ENCODE peak calls at places on chromosomes 5 and 9, in six cellular contexts. T is osteocyte, E is AG10803, B is A549, A is GM03348, L is COR-L47. I is an unnamed sample.

GRCh38 chr5:73299017-73299630 is 126.1 kb downstream of the TMEM174 start:
- DNase-seq in T (no peak), E (no peak), B (no peak), A (peak; percentile 73), L (no peak), I (no peak)

GRCh38 chr9:132192728-132193127 is 30.9 kb downstream of the NTNG2 start:
- DNase-seq in T (no peak), E (no peak), B (no peak), A (no peak), L (no peak), I (no peak)

GRCh38 chr5:647727-648126 is 35.6 kb downstream of the CEP72 start:
- DNase-seq in T (no peak), E (no peak), B (no peak), A (no peak), L (no peak), I (no peak)

GRCh38 chr5:107232793-107233192 is 437.9 kb downstream of the EFNA5 start:
- DNase-seq in T (no peak), E (no peak), B (no peak), A (no peak), L (no peak), I (no peak)

GRCh38 chr5:38135486-38136031 is 122.8 kb upstream of the EGFLAM start:
- DNase-seq in T (no peak), E (no peak), B (no peak), A (no peak), L (no peak), I (no peak)

GRCh38 chr9:133137451-133138231 is 16.6 kb upstream of the RALGDS start:
- DNase-seq in T (no peak), E (no peak), B (no peak), A (no peak), L (no peak), I (no peak)

GRCh38 chr9:115133649-115134048 is 15.7 kb upstream of the TNC start:
- DNase-seq in T (no peak), E (peak; percentile 97), B (no peak), A (peak; percentile 74), L (no peak), I (no peak)

GRCh38 chr5:158942217-158942616 is 157.5 kb downstream of the EBF1 start:
- DNase-seq in T (no peak), E (no peak), B (no peak), A (no peak), L (no peak), I (no peak)

GRCh38 chr5:97044057-97044456 is 98.4 kb downstream of the LIX1 start:
- DNase-seq in T (no peak), E (no peak), B (no peak), A (peak; percentile 13), L (no peak), I (no peak)

GRCh38 chr5:4868140-4868735 is 271.9 kb upstream of the ADAMTS16 start:
- DNase-seq in T (no peak), E (peak; percentile 29), B (peak; percentile 76), A (peak; percentile 85), L (no peak), I (peak; percentile 42)

GRCh38 chr5:96572864-96573512 is 89.2 kb upstream of the CAST start:
- DNase-seq in T (no peak), E (peak; percentile 89), B (peak; percentile 55), A (peak; percentile 78), L (no peak), I (peak; percentile 5)

GRCh38 chr5:137629646-137630045 is 106.2 kb downstream of the KLHL3 start:
- DNase-seq in T (no peak), E (peak; percentile 54), B (peak; percentile 77), A (peak; percentile 81), L (peak; percentile 31), I (peak; percentile 11)

GRCh38 chr5:73182282-73182681 is 9.3 kb downstream of the TMEM174 start:
- DNase-seq in T (no peak), E (no peak), B (no peak), A (no peak), L (no peak), I (no peak)

GRCh38 chr9:2601785-2602378 is 19.7 kb upstream of the VLDLR start:
- DNase-seq in T (no peak), E (no peak), B (no peak), A (no peak), L (no peak), I (no peak)

GRCh38 chr5:132498152-132498551 is 7.6 kb upstream of the IRF1 start:
- DNase-seq in T (peak; percentile 69), E (peak; percentile 80), B (peak; percentile 76), A (peak; percentile 73), L (no peak), I (peak; percentile 48)

GRCh38 chr9:91071185-91071990 is 269.8 kb downstream of the SYK start:
- DNase-seq in T (no peak), E (peak; percentile 95), B (no peak), A (peak; percentile 73), L (no peak), I (peak; percentile 94)

GRCh38 chr5:146076028-146076427 is 29.3 kb downstream of the PLAC8L1 start:
- DNase-seq in T (no peak), E (no peak), B (no peak), A (no peak), L (no peak), I (peak; percentile 46)

GRCh38 chr5:91441082-91441481 is 58.0 kb upstream of the ARRDC3 start:
- DNase-seq in T (no peak), E (no peak), B (no peak), A (no peak), L (no peak), I (no peak)

GRCh38 chr9:95148121-95148520 is 169.4 kb downstream of the FANCC start:
- DNase-seq in T (no peak), E (no peak), B (no peak), A (no peak), L (no peak), I (no peak)

GRCh38 chr9:98361645-98362044 is 106.2 kb upstream of the TBC1D2 start:
- DNase-seq in T (no peak), E (no peak), B (no peak), A (no peak), L (no peak), I (no peak)

GRCh38 chr9:5920860-5921328 is 30.2 kb downstream of the MLANA start:
- DNase-seq in T (no peak), E (peak; percentile 54), B (no peak), A (peak; percentile 39), L (no peak), I (no peak)

GRCh38 chr5:142461028-142461427 is 136.2 kb upstream of the SPRY4 start:
- DNase-seq in T (no peak), E (no peak), B (no peak), A (no peak), L (no peak), I (no peak)

GRCh38 chr5:39580702-39581498 is 156.1 kb upstream of the DAB2 start:
- DNase-seq in T (no peak), E (peak; percentile 91), B (no peak), A (peak; percentile 73), L (no peak), I (no peak)

GRCh38 chr5:170348069-170348702 is 41.0 kb downstream of the KCNMB1 start:
- DNase-seq in T (no peak), E (peak; percentile 3), B (no peak), A (no peak), L (no peak), I (no peak)

GRCh38 chr9:96169901-96170300 is 132.1 kb downstream of the HSD17B3 start:
- DNase-seq in T (no peak), E (no peak), B (no peak), A (no peak), L (no peak), I (no peak)

GRCh38 chr9:113572076-113572861 is 108.7 kb downstream of the RGS3 start:
- DNase-seq in T (no peak), E (no peak), B (no peak), A (no peak), L (no peak), I (no peak)

GRCh38 chr9:131697908-131698714 is 41.8 kb downstream of the RAPGEF1 start:
- DNase-seq in T (no peak), E (no peak), B (no peak), A (no peak), L (no peak), I (no peak)

GRCh38 chr5:41935544-41935943 is 10.5 kb downstream of the FBXO4 start:
- DNase-seq in T (no peak), E (no peak), B (no peak), A (no peak), L (no peak), I (no peak)

GRCh38 chr9:35675204-35675603 is 1.5 kb downstream of the CA9 start:
- DNase-seq in T (no peak), E (no peak), B (no peak), A (no peak), L (no peak), I (no peak)

GRCh38 chr5:155080721-155081120 is 67.2 kb downstream of the KIF4B start:
- DNase-seq in T (no peak), E (peak; percentile 42), B (no peak), A (no peak), L (no peak), I (no peak)

GRCh38 chr5:164000241-164000640 is 494.8 kb downstream of the MAT2B start:
- DNase-seq in T (no peak), E (no peak), B (no peak), A (no peak), L (no peak), I (no peak)